ENCODE peak calls at places on chromosomes 4 and X, in ten cellular contexts. One of them, this sample, is unnamed.

GRCh38 chr4:173370477-173371291 is at the start of gene SAP30:
- DNase-seq in OCI-LY7: peak; percentile 98
- DNase-seq in cardiac fibroblast: peak; percentile 100
- DNase-seq in right lobe of liver: peak; percentile 98
- DNase-seq in NB4: peak; percentile 98
- DNase-seq in SK-N-SH: peak; percentile 98
- DNase-seq in thoracic aorta: peak; percentile 98
- DNase-seq in kidney: peak; percentile 100
- DNase-seq in D721Med: peak; percentile 57
- DNase-seq in tibial nerve: peak; percentile 98
- DNase-seq in this sample: peak; percentile 98

GRCh38 chr4:123856689-123857545 is 460.3 kb downstream of the SPRY1 start:
- DNase-seq in D721Med: no peak
- DNase-seq in right lobe of liver: no peak
- DNase-seq in tibial nerve: peak; percentile 15
- DNase-seq in thoracic aorta: no peak
- DNase-seq in cardiac fibroblast: peak; percentile 84
- DNase-seq in SK-N-SH: peak; percentile 41
- DNase-seq in kidney: peak; percentile 62
- DNase-seq in NB4: peak; percentile 2
- DNase-seq in OCI-LY7: no peak
- DNase-seq in this sample: no peak

GRCh38 chr4:147984065-147984777 is 252.3 kb downstream of the ARHGAP10 start:
- DNase-seq in right lobe of liver: peak; percentile 45
- DNase-seq in tibial nerve: no peak
- DNase-seq in kidney: no peak
- DNase-seq in thoracic aorta: no peak
- DNase-seq in cardiac fibroblast: peak; percentile 71
- DNase-seq in SK-N-SH: peak; percentile 55
- DNase-seq in OCI-LY7: peak; percentile 45
- DNase-seq in NB4: peak; percentile 54
- DNase-seq in D721Med: peak; percentile 52
- DNase-seq in this sample: no peak

GRCh38 chrX:44002569-44002968 is 29.4 kb upstream of the NDP start:
- DNase-seq in kidney: no peak
- DNase-seq in NB4: peak; percentile 61
- DNase-seq in cardiac fibroblast: peak; percentile 1
- DNase-seq in OCI-LY7: no peak
- DNase-seq in D721Med: no peak
- DNase-seq in right lobe of liver: no peak
- DNase-seq in tibial nerve: no peak
- DNase-seq in SK-N-SH: no peak
- DNase-seq in thoracic aorta: no peak
- DNase-seq in this sample: no peak

GRCh38 chr4:185011408-185011807 is 6.9 kb upstream of the HELT start:
- DNase-seq in D721Med: no peak
- DNase-seq in right lobe of liver: no peak
- DNase-seq in thoracic aorta: no peak
- DNase-seq in kidney: no peak
- DNase-seq in SK-N-SH: peak; percentile 82
- DNase-seq in cardiac fibroblast: peak; percentile 46
- DNase-seq in OCI-LY7: peak; percentile 24
- DNase-seq in NB4: peak; percentile 53
- DNase-seq in tibial nerve: no peak
- DNase-seq in this sample: no peak

GRCh38 chr4:74838746-74839370 is 44.5 kb upstream of the BTC start:
- DNase-seq in cardiac fibroblast: peak; percentile 70
- DNase-seq in OCI-LY7: no peak
- DNase-seq in SK-N-SH: no peak
- DNase-seq in D721Med: no peak
- DNase-seq in thoracic aorta: no peak
- DNase-seq in NB4: no peak
- DNase-seq in right lobe of liver: no peak
- DNase-seq in kidney: no peak
- DNase-seq in tibial nerve: no peak
- DNase-seq in this sample: no peak

GRCh38 chrX:134374294-134374693 is 85.7 kb upstream of the HPRT1 start:
- DNase-seq in OCI-LY7: peak; percentile 42
- DNase-seq in kidney: no peak
- DNase-seq in right lobe of liver: no peak
- DNase-seq in D721Med: no peak
- DNase-seq in cardiac fibroblast: no peak
- DNase-seq in tibial nerve: no peak
- DNase-seq in thoracic aorta: no peak
- DNase-seq in NB4: peak; percentile 12
- DNase-seq in SK-N-SH: no peak
- DNase-seq in this sample: no peak

GRCh38 chr4:16161866-16162408 is 64.3 kb downstream of the TAPT1 start:
- DNase-seq in NB4: no peak
- DNase-seq in SK-N-SH: no peak
- DNase-seq in tibial nerve: no peak
- DNase-seq in kidney: no peak
- DNase-seq in right lobe of liver: no peak
- DNase-seq in cardiac fibroblast: no peak
- DNase-seq in OCI-LY7: no peak
- DNase-seq in D721Med: no peak
- DNase-seq in thoracic aorta: no peak
- DNase-seq in this sample: no peak

GRCh38 chr4:7668282-7668681 is 233.6 kb upstream of the PSAPL1 start:
- DNase-seq in thoracic aorta: no peak
- DNase-seq in tibial nerve: no peak
- DNase-seq in D721Med: no peak
- DNase-seq in OCI-LY7: no peak
- DNase-seq in right lobe of liver: no peak
- DNase-seq in NB4: no peak
- DNase-seq in kidney: peak; percentile 14
- DNase-seq in cardiac fibroblast: no peak
- DNase-seq in SK-N-SH: no peak
- DNase-seq in this sample: no peak

GRCh38 chrX:11461181-11462001 is 168.2 kb downstream of the AMELX start:
- DNase-seq in kidney: no peak
- DNase-seq in SK-N-SH: no peak
- DNase-seq in D721Med: no peak
- DNase-seq in OCI-LY7: no peak
- DNase-seq in tibial nerve: no peak
- DNase-seq in thoracic aorta: no peak
- DNase-seq in NB4: no peak
- DNase-seq in cardiac fibroblast: peak; percentile 82
- DNase-seq in right lobe of liver: no peak
- DNase-seq in this sample: no peak
- TF ChIP-seq CTCF in kidney: no peak
- TF ChIP-seq CTCF in SK-N-SH: no peak
- TF ChIP-seq CTCF in D721Med: no peak
- TF ChIP-seq CTCF in OCI-LY7: no peak
- TF ChIP-seq CTCF in tibial nerve: no peak
- TF ChIP-seq CTCF in thoracic aorta: no peak
- TF ChIP-seq CTCF in NB4: no peak
- TF ChIP-seq CTCF in cardiac fibroblast: no peak
- TF ChIP-seq CTCF in right lobe of liver: no peak
- TF ChIP-seq CTCF in this sample: no peak

GRCh38 chr4:84494518-84494917 is 4.6 kb downstream of the NKX6-1 start:
- DNase-seq in NB4: no peak
- DNase-seq in thoracic aorta: no peak
- DNase-seq in D721Med: no peak
- DNase-seq in right lobe of liver: no peak
- DNase-seq in kidney: no peak
- DNase-seq in SK-N-SH: no peak
- DNase-seq in tibial nerve: no peak
- DNase-seq in cardiac fibroblast: no peak
- DNase-seq in OCI-LY7: no peak
- DNase-seq in this sample: no peak

GRCh38 chr4:84491420-84491819 is 7.7 kb downstream of the NKX6-1 start:
- DNase-seq in SK-N-SH: no peak
- DNase-seq in cardiac fibroblast: no peak
- DNase-seq in OCI-LY7: no peak
- DNase-seq in NB4: no peak
- DNase-seq in right lobe of liver: no peak
- DNase-seq in D721Med: no peak
- DNase-seq in kidney: no peak
- DNase-seq in thoracic aorta: no peak
- DNase-seq in tibial nerve: no peak
- DNase-seq in this sample: no peak

GRCh38 chr4:84492290-84492689 is 6.8 kb downstream of the NKX6-1 start:
- DNase-seq in SK-N-SH: no peak
- DNase-seq in tibial nerve: no peak
- DNase-seq in thoracic aorta: no peak
- DNase-seq in OCI-LY7: no peak
- DNase-seq in right lobe of liver: no peak
- DNase-seq in NB4: no peak
- DNase-seq in cardiac fibroblast: no peak
- DNase-seq in kidney: no peak
- DNase-seq in D721Med: no peak
- DNase-seq in this sample: no peak

GRCh38 chr4:84492737-84493091 is 6.4 kb downstream of the NKX6-1 start:
- DNase-seq in cardiac fibroblast: no peak
- DNase-seq in tibial nerve: no peak
- DNase-seq in OCI-LY7: no peak
- DNase-seq in kidney: no peak
- DNase-seq in thoracic aorta: no peak
- DNase-seq in right lobe of liver: no peak
- DNase-seq in SK-N-SH: peak; percentile 36
- DNase-seq in NB4: no peak
- DNase-seq in D721Med: no peak
- DNase-seq in this sample: no peak

DNA sequence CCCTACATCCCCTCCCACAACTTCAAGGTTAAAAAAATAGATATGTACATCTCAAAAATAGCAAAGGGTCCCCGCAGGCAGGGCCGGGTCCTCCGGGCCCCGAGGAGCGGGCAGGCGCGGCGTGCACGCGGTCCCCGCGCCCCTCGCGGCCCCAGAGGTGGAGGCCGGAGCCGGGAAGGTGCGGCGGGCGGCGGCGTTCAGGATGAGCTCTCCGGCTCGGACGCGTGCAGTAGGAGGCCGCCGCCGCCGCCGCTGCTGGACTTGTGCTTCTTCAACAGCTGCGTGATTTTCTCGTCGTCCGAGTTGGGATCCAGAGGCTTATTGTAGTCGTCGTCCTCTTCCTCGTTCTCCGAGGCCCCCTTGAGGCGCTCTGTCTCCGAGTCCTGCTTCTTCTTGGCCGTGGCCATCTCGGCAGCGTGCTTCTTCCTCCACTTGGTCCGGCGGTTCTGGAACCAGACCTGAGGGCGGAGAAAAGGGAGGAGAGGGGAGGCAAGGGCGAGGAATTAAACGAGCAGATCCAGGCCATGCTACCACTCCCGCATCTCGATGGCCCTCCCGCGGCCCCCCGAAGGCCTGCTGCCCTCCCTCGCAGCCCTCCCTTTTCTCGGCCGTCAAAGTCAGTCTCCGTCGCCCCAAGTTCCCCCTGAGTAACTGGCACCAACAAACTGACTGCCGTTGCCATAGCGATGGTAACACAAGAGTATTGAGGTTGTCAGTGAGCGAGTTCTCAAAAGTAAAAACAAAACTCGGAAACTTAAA is 5.8 kb downstream of the NKX6-1 start:
- DNase-seq in thoracic aorta: no peak
- DNase-seq in right lobe of liver: no peak
- DNase-seq in SK-N-SH: peak; percentile 49
- DNase-seq in tibial nerve: no peak
- DNase-seq in cardiac fibroblast: peak; percentile 29
- DNase-seq in D721Med: no peak
- DNase-seq in NB4: no peak
- DNase-seq in kidney: peak; percentile 66
- DNase-seq in OCI-LY7: no peak
- DNase-seq in this sample: no peak
- TF ChIP-seq CTCF in thoracic aorta: no peak
- TF ChIP-seq CTCF in right lobe of liver: no peak
- TF ChIP-seq CTCF in SK-N-SH: peak; percentile 16
- TF ChIP-seq CTCF in tibial nerve: no peak
- TF ChIP-seq CTCF in cardiac fibroblast: no peak
- TF ChIP-seq CTCF in D721Med: no peak
- TF ChIP-seq CTCF in NB4: no peak
- TF ChIP-seq CTCF in kidney: no peak
- TF ChIP-seq CTCF in OCI-LY7: no peak
- TF ChIP-seq CTCF in this sample: no peak

DNA sequence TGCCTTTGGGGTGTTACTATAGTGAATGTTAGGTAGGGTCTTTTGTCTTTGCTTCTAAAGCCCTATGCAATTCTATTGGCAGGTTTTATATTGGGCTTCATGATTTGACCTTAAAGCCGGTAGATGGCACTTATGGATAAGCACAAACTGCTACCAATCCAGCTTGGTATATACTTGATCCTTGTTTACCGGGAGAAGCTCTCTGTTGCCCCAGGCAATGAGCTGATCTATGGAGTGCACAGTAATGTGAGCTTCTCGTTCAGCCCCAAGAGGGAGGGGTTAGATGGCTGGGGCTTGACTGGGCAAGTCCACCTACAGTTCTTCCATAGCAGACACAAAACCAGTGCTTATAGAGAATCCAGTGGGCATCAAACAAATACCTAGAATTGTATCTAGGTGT is 287.2 kb upstream of the CT83 start:
- DNase-seq in D721Med: no peak
- DNase-seq in thoracic aorta: no peak
- DNase-seq in cardiac fibroblast: no peak
- DNase-seq in tibial nerve: no peak
- DNase-seq in right lobe of liver: no peak
- DNase-seq in OCI-LY7: no peak
- DNase-seq in kidney: no peak
- DNase-seq in NB4: no peak
- DNase-seq in SK-N-SH: no peak
- DNase-seq in this sample: peak; percentile 65
- TF ChIP-seq CTCF in D721Med: no peak
- TF ChIP-seq CTCF in thoracic aorta: no peak
- TF ChIP-seq CTCF in cardiac fibroblast: no peak
- TF ChIP-seq CTCF in tibial nerve: no peak
- TF ChIP-seq CTCF in right lobe of liver: no peak
- TF ChIP-seq CTCF in OCI-LY7: no peak
- TF ChIP-seq CTCF in kidney: no peak
- TF ChIP-seq CTCF in NB4: no peak
- TF ChIP-seq CTCF in SK-N-SH: no peak
- TF ChIP-seq CTCF in this sample: peak; percentile 26

DNA sequence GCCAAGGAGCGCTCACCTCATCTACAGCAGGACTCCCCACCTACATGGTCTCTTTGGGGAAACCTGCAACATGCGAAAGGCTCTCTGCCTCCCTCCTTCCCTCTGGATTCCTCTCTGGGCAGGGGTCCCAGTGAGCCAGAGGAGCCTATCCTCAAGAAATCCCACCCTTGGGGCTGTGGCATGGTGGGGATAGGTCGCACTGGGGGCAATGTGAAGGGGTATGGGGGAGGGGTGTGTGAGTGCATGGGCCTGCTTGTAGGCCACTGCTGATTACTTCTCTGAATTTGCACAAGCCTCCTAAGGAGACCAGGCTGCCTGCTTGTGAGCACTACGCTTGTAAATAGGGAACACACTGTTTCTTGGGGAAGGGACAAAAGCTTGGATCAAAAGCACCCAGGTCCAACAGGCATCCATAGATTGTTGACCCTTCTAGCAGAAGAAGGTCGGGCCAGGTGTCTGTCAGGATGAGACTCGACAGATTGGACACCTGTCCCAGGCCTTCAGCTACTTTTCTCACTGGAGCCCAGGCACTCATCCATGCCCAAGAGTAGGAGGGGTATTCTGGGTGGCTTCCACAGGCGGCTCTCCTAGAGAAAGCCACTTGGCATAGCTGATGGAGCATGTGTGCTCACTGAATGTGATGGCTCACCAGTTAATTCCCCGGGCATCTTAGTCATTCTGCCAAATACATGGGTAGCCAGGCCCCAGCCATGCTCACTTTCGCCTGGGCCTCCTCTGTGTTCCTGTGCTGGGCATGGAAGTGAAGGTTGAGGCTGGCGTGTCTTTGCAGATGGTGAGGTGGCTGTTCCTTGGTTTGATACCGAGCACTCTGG is 75.0 kb downstream of the NBDY start:
- DNase-seq in SK-N-SH: no peak
- DNase-seq in thoracic aorta: no peak
- DNase-seq in OCI-LY7: no peak
- DNase-seq in NB4: no peak
- DNase-seq in tibial nerve: no peak
- DNase-seq in cardiac fibroblast: no peak
- DNase-seq in kidney: no peak
- DNase-seq in D721Med: no peak
- DNase-seq in right lobe of liver: no peak
- DNase-seq in this sample: no peak
- TF ChIP-seq CTCF in SK-N-SH: no peak
- TF ChIP-seq CTCF in thoracic aorta: no peak
- TF ChIP-seq CTCF in OCI-LY7: no peak
- TF ChIP-seq CTCF in NB4: no peak
- TF ChIP-seq CTCF in tibial nerve: no peak
- TF ChIP-seq CTCF in cardiac fibroblast: no peak
- TF ChIP-seq CTCF in kidney: no peak
- TF ChIP-seq CTCF in D721Med: no peak
- TF ChIP-seq CTCF in right lobe of liver: no peak
- TF ChIP-seq CTCF in this sample: no peak

This sample was measured in RWPE2.